ENCODE peak calls at places on chromosomes 16 and 17, in four cellular contexts. O is omental fat pad; R is uterus; H is CD4-positive, alpha-beta T cell. J is an unnamed sample.

GRCh38 chr17:79950711-79951110 is 85.0 kb downstream of the TBC1D16 start:
- DNase-seq in O (no peak), R (no peak), H (no peak), J (no peak)

GRCh38 chr17:58337600-58338453 is 9.2 kb upstream of the TSPOAP1 start:
- DNase-seq in O (no peak), R (peak; percentile 70), H (peak; percentile 88), J (peak; percentile 14)

GRCh38 chr17:57502696-57503307 is 242.3 kb downstream of the CCDC182 start:
- DNase-seq in O (no peak), R (no peak), H (no peak), J (peak; percentile 35)

GRCh38 chr16:3739636-3740035 is 22.3 kb upstream of the TRAP1 start:
- DNase-seq in O (no peak), R (no peak), H (no peak), J (no peak)

GRCh38 chr17:34434065-34434464 is 71.0 kb upstream of the CCL1 start:
- DNase-seq in O (no peak), R (no peak), H (no peak), J (no peak)

GRCh38 chr16:85759631-85760419 is 8.9 kb upstream of the C16orf74 start:
- DNase-seq in O (no peak), R (no peak), H (peak; percentile 6), J (no peak)

GRCh38 chr17:39659286-39660010 is 5.7 kb upstream of the TCAP start:
- DNase-seq in O (no peak), R (no peak), H (no peak), J (no peak)

GRCh38 chr17:64231567-64232141 is 31.4 kb downstream of the TEX2 start:
- DNase-seq in O (no peak), R (no peak), H (no peak), J (no peak)

GRCh38 chr16:55842369-55843104 is 9.6 kb upstream of the CES1 start:
- DNase-seq in O (no peak), R (no peak), H (no peak), J (no peak)

GRCh38 chr16:71210-71539 is 1.3 kb downstream of the RHBDF1 start:
- DNase-seq in O (no peak), R (no peak), H (no peak), J (no peak)

GRCh38 chr16:3089717-3090592 is 9.1 kb downstream of the ZSCAN10 start:
- DNase-seq in O (no peak), R (no peak), H (no peak), J (no peak)

GRCh38 chr17:79211061-79211770 is 136.6 kb downstream of the ENGASE start:
- DNase-seq in O (no peak), R (no peak), H (no peak), J (no peak)

GRCh38 chr17:22469101-22469880 is 777.0 kb downstream of the KCNJ18 start:
- DNase-seq in O (no peak), R (no peak), H (no peak), J (no peak)

GRCh38 chr16:78127130-78127529 is 27.7 kb downstream of the WWOX start:
- DNase-seq in O (no peak), R (no peak), H (no peak), J (no peak)

GRCh38 chr17:10927712-10928111 is 89.8 kb upstream of the PIRT start:
- DNase-seq in O (no peak), R (no peak), H (no peak), J (no peak)

GRCh38 chr16:72482695-72483094 is 310.7 kb upstream of the PMFBP1 start:
- DNase-seq in O (no peak), R (no peak), H (no peak), J (no peak)

GRCh38 chr17:19371259-19372003 is 6.9 kb upstream of the MAPK7 start:
- DNase-seq in O (no peak), R (peak; percentile 12), H (no peak), J (no peak)

GRCh38 chr17:2150871-2151270 is 96.0 kb downstream of the HIC1 start:
- DNase-seq in O (no peak), R (no peak), H (no peak), J (no peak)

GRCh38 chr16:85554114-85554790 is 58.9 kb upstream of the GSE1 start:
- DNase-seq in O (no peak), R (peak; percentile 68), H (peak; percentile 47), J (no peak)

GRCh38 chr17:81249233-81250040 is 10.3 kb downstream of the NDUFAF8 start:
- DNase-seq in O (no peak), R (no peak), H (no peak), J (no peak)

GRCh38 chr17:60170835-60171752 is 21.3 kb downstream of the CA4 start:
- DNase-seq in O (no peak), R (no peak), H (no peak), J (no peak)

GRCh38 chr17:50189396-50190277 is 11.8 kb downstream of the COL1A1 start:
- DNase-seq in O (no peak), R (no peak), H (no peak), J (no peak)

GRCh38 chr17:50412188-50412732 is 13.8 kb upstream of the ACSF2 start:
- DNase-seq in O (no peak), R (no peak), H (no peak), J (no peak)

DNA sequence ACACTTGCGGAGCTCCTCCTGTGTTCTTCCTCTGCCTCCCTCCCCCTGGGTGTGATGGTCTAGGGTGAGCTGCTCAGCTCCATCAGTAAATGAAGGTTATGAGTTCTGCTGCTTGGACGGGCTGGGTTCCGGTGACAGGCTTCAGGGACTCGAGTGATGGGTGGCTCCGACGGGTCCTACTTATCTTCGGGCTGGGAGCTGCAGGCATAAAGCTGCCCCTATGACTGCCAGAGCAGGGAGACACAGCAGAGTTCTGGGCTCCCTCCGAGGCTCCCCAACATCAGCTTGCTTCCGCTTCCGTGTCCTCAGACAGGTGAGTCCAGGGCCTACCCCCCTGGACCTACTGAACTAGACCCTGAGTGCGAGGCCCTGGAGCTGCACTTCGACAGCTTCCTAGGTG is 11.3 kb upstream of the MLKL start:
- DNase-seq in O (no peak), R (no peak), H (no peak), J (no peak)
- TF ChIP-seq CTCF in O (no peak), R (no peak), H (no peak), J (no peak)

GRCh38 chr16:49440156-49441065 is 66.8 kb downstream of the C16orf78 start:
- DNase-seq in O (no peak), R (no peak), H (no peak), J (no peak)
- TF ChIP-seq CTCF in O (no peak), R (no peak), H (no peak), J (peak; percentile 24)

DNA sequence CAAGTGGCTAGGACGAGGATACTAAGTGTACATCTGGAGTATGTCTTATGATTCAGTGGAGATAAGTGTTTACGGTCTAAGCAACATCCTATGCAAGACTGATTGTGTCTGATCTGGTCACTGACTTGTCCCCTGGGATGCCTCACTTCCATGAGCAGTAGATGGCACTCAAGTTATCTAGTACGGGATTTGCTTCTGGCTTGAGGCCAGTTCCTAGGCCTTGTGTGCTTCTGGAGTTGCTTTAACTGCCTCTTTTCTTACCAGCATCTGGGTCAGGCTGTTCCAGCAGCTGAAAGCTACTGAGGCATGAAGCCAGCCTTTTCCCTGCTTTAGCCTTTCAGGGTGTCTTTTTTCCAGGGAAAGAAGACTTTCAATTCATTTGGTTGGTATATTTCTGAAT is 23.0 kb downstream of the SUPT6H start:
- DNase-seq in O (no peak), R (peak; percentile 35), H (no peak), J (no peak)
- TF ChIP-seq CTCF in O (no peak), R (no peak), H (no peak), J (peak; percentile 58)

GRCh38 chr16:71288890-71289731 is at the start of gene CMTR2:
- DNase-seq in O (peak; percentile 80), R (peak; percentile 92), H (peak; percentile 81), J (peak; percentile 46)
- TF ChIP-seq CTCF in O (no peak), R (no peak), H (no peak), J (no peak)

DNA sequence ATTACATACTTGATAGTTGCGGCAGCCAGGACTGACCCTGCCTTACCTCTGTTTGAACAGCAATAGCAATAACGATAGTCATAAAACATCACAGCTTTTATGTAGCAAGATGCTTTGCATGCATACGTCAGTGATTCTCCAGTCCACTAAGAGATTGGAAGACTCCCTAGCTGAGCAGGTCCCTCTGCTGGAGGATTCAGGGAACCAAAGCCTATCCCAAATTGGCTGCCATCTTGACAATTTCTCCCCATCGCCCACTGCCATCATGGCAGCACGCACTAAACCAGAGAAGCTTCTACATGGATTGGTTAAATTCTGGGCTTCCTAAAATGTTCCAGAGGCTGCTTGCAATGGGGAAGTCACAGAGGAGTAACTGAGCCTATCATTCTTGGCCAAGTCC is 360.6 kb upstream of the XYLT1 start:
- DNase-seq in O (no peak), R (no peak), H (no peak), J (no peak)
- TF ChIP-seq CTCF in O (no peak), R (no peak), H (no peak), J (no peak)

GRCh38 chr16:15608398-15609285 is 34.3 kb downstream of the MARF1 start:
- DNase-seq in O (no peak), R (no peak), H (no peak), J (no peak)
- TF ChIP-seq CTCF in O (no peak), R (no peak), H (no peak), J (no peak)

GRCh38 chr17:48603959-48604769 is 622 bp downstream of the HOXB6 start:
- DNase-seq in O (no peak), R (no peak), H (no peak), J (no peak)
- TF ChIP-seq CTCF in O (no peak), R (no peak), H (no peak), J (no peak)

DNA sequence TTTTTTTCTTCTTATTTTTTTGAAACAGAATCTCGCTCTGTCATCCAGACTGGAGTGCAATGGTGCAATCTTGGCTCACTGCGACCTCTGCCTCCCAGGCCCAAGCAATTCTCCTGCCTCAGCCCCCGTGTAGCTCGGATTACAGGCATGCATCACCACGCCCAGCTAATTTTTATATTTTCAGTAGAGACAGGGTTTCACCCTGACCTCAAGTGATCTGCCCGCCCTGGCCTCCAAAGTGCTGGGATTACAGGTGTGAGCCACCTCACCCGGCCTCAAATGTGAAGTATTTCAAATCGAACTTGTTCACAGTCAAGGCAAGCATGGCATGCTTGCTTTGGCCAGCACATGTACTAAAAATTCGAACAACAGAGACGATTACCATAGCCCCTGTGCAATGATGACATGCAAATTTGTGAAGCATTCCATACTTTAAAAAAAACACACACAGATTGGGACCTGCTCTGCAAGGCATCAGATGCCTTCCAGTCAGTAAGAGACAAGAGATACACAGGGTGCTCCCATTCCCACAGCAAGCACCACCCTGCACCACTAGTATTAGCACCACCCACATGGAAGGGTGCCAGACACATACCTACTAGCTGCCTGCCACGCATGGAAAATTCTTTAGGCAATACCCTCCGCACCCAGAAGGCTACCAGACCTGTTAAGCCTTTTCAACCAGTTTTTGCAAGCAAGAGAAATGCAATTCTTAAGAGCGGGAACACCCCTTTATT is 47.2 kb downstream of the ANKRD11 start:
- DNase-seq in O (no peak), R (peak; percentile 43), H (no peak), J (no peak)
- TF ChIP-seq CTCF in O (no peak), R (no peak), H (no peak), J (no peak)

J was measured in D721Med.